ENCODE peak calls at places on chromosome 15, in eight cellular contexts. One of them, this sample, is unnamed.
A peak's percentile ranks its signal among the peaks of the same experiment; 100 is the strongest.

GRCh38 chr15:31214864-31215489 is 111.7 kb upstream of the KLF13 start:
- DNase-seq in Calu3: no peak
- DNase-seq in left lung: peak; percentile 86
- DNase-seq in nephron progenitor cell: no peak
- DNase-seq in fibroblast of the aortic adventitia: peak; percentile 64
- DNase-seq in GM13976: no peak
- DNase-seq in upper lobe of right lung: peak; percentile 92
- DNase-seq in endothelial cell: no peak
- DNase-seq in this sample: no peak

GRCh38 chr15:70083423-70083822 is 14.3 kb downstream of the TLE3 start:
- DNase-seq in fibroblast of the aortic adventitia: no peak
- DNase-seq in left lung: no peak
- DNase-seq in Calu3: no peak
- DNase-seq in nephron progenitor cell: peak; percentile 44
- DNase-seq in endothelial cell: no peak
- DNase-seq in GM13976: no peak
- DNase-seq in upper lobe of right lung: no peak
- DNase-seq in this sample: no peak

GRCh38 chr15:57504599-57504940 is 87.1 kb upstream of the MYZAP start:
- DNase-seq in endothelial cell: no peak
- DNase-seq in upper lobe of right lung: no peak
- DNase-seq in GM13976: no peak
- DNase-seq in left lung: no peak
- DNase-seq in fibroblast of the aortic adventitia: no peak
- DNase-seq in Calu3: peak; percentile 4
- DNase-seq in nephron progenitor cell: no peak
- DNase-seq in this sample: no peak

GRCh38 chr15:40469776-40470390 is 901 bp upstream of the CHST14 start:
- DNase-seq in Calu3: no peak
- DNase-seq in upper lobe of right lung: peak; percentile 51
- DNase-seq in GM13976: no peak
- DNase-seq in fibroblast of the aortic adventitia: peak; percentile 58
- DNase-seq in left lung: peak; percentile 8
- DNase-seq in endothelial cell: no peak
- DNase-seq in nephron progenitor cell: no peak
- DNase-seq in this sample: no peak

GRCh38 chr15:40060241-40060961 is 21.4 kb upstream of the SRP14 start:
- DNase-seq in GM13976: no peak
- DNase-seq in endothelial cell: no peak
- DNase-seq in Calu3: no peak
- DNase-seq in nephron progenitor cell: no peak
- DNase-seq in upper lobe of right lung: no peak
- DNase-seq in left lung: no peak
- DNase-seq in fibroblast of the aortic adventitia: no peak
- DNase-seq in this sample: no peak

GRCh38 chr15:101652098-101652782 is at the start of gene TM2D3:
- DNase-seq in Calu3: peak; percentile 98
- DNase-seq in nephron progenitor cell: peak; percentile 97
- DNase-seq in fibroblast of the aortic adventitia: peak; percentile 87
- DNase-seq in endothelial cell: peak; percentile 98
- DNase-seq in GM13976: peak; percentile 97
- DNase-seq in upper lobe of right lung: peak; percentile 98
- DNase-seq in left lung: peak; percentile 94
- DNase-seq in this sample: peak; percentile 89

GRCh38 chr15:26844901-26845300 is 22.0 kb upstream of the GABRA5 start:
- DNase-seq in endothelial cell: no peak
- DNase-seq in Calu3: no peak
- DNase-seq in GM13976: no peak
- DNase-seq in left lung: no peak
- DNase-seq in nephron progenitor cell: no peak
- DNase-seq in upper lobe of right lung: no peak
- DNase-seq in fibroblast of the aortic adventitia: no peak
- DNase-seq in this sample: no peak

GRCh38 chr15:98789020-98789419 is 140.7 kb downstream of the IGF1R start:
- DNase-seq in fibroblast of the aortic adventitia: no peak
- DNase-seq in upper lobe of right lung: no peak
- DNase-seq in left lung: no peak
- DNase-seq in endothelial cell: no peak
- DNase-seq in Calu3: no peak
- DNase-seq in nephron progenitor cell: no peak
- DNase-seq in GM13976: no peak
- DNase-seq in this sample: no peak

GRCh38 chr15:83973816-83974215 is 261.8 kb upstream of the GOLGA6L4 start:
- DNase-seq in fibroblast of the aortic adventitia: peak; percentile 11
- DNase-seq in endothelial cell: no peak
- DNase-seq in GM13976: no peak
- DNase-seq in nephron progenitor cell: no peak
- DNase-seq in left lung: no peak
- DNase-seq in upper lobe of right lung: no peak
- DNase-seq in Calu3: peak; percentile 22
- DNase-seq in this sample: no peak

GRCh38 chr15:64749999-64750657 is 25.3 kb downstream of the RBPMS2 start:
- DNase-seq in endothelial cell: peak; percentile 22
- DNase-seq in Calu3: no peak
- DNase-seq in upper lobe of right lung: no peak
- DNase-seq in fibroblast of the aortic adventitia: no peak
- DNase-seq in left lung: no peak
- DNase-seq in nephron progenitor cell: peak; percentile 41
- DNase-seq in GM13976: no peak
- DNase-seq in this sample: no peak

GRCh38 chr15:40990789-40991188 is 37.5 kb downstream of the CHAC1 start:
- DNase-seq in nephron progenitor cell: no peak
- DNase-seq in Calu3: no peak
- DNase-seq in left lung: no peak
- DNase-seq in fibroblast of the aortic adventitia: no peak
- DNase-seq in GM13976: no peak
- DNase-seq in upper lobe of right lung: no peak
- DNase-seq in endothelial cell: no peak
- DNase-seq in this sample: no peak

GRCh38 chr15:64004582-64004981 is 41.7 kb downstream of the DAPK2 start:
- DNase-seq in upper lobe of right lung: no peak
- DNase-seq in GM13976: no peak
- DNase-seq in endothelial cell: no peak
- DNase-seq in left lung: no peak
- DNase-seq in nephron progenitor cell: no peak
- DNase-seq in Calu3: peak; percentile 75
- DNase-seq in fibroblast of the aortic adventitia: peak; percentile 10
- DNase-seq in this sample: no peak

GRCh38 chr15:82108489-82109078 is 62.8 kb upstream of the MEX3B start:
- DNase-seq in left lung: peak; percentile 35
- DNase-seq in GM13976: peak; percentile 87
- DNase-seq in Calu3: peak; percentile 94
- DNase-seq in fibroblast of the aortic adventitia: peak; percentile 60
- DNase-seq in endothelial cell: peak; percentile 89
- DNase-seq in upper lobe of right lung: peak; percentile 82
- DNase-seq in nephron progenitor cell: peak; percentile 66
- DNase-seq in this sample: peak; percentile 40

GRCh38 chr15:45795487-45796069 is 160.7 kb downstream of the SQOR start:
- DNase-seq in left lung: no peak
- DNase-seq in GM13976: peak; percentile 18
- DNase-seq in Calu3: peak; percentile 59
- DNase-seq in fibroblast of the aortic adventitia: peak; percentile 11
- DNase-seq in upper lobe of right lung: no peak
- DNase-seq in nephron progenitor cell: peak; percentile 35
- DNase-seq in endothelial cell: peak; percentile 30
- DNase-seq in this sample: peak; percentile 29

GRCh38 chr15:75328493-75329314 is 7.2 kb upstream of the COMMD4 start:
- DNase-seq in GM13976: no peak
- DNase-seq in left lung: no peak
- DNase-seq in Calu3: no peak
- DNase-seq in upper lobe of right lung: no peak
- DNase-seq in nephron progenitor cell: no peak
- DNase-seq in fibroblast of the aortic adventitia: no peak
- DNase-seq in endothelial cell: no peak
- DNase-seq in this sample: no peak
- TF ChIP-seq CTCF in GM13976: no peak
- TF ChIP-seq CTCF in left lung: no peak
- TF ChIP-seq CTCF in Calu3: no peak
- TF ChIP-seq CTCF in upper lobe of right lung: no peak
- TF ChIP-seq CTCF in nephron progenitor cell: no peak
- TF ChIP-seq CTCF in fibroblast of the aortic adventitia: no peak
- TF ChIP-seq CTCF in endothelial cell: no peak
- TF ChIP-seq CTCF in this sample: no peak

GRCh38 chr15:56017920-56018319 is 24.5 kb upstream of the NEDD4 start:
- DNase-seq in fibroblast of the aortic adventitia: no peak
- DNase-seq in left lung: no peak
- DNase-seq in endothelial cell: no peak
- DNase-seq in nephron progenitor cell: no peak
- DNase-seq in upper lobe of right lung: no peak
- DNase-seq in GM13976: no peak
- DNase-seq in Calu3: no peak
- DNase-seq in this sample: no peak
- TF ChIP-seq CTCF in fibroblast of the aortic adventitia: no peak
- TF ChIP-seq CTCF in left lung: no peak
- TF ChIP-seq CTCF in endothelial cell: no peak
- TF ChIP-seq CTCF in nephron progenitor cell: no peak
- TF ChIP-seq CTCF in upper lobe of right lung: no peak
- TF ChIP-seq CTCF in GM13976: no peak
- TF ChIP-seq CTCF in Calu3: peak; percentile 13
- TF ChIP-seq CTCF in this sample: no peak

GRCh38 chr15:90086868-90087268 is 15.4 kb downstream of the IDH2 start:
- DNase-seq in nephron progenitor cell: peak; percentile 53
- DNase-seq in left lung: no peak
- DNase-seq in fibroblast of the aortic adventitia: peak; percentile 44
- DNase-seq in endothelial cell: peak; percentile 66
- DNase-seq in GM13976: peak; percentile 78
- DNase-seq in Calu3: peak; percentile 72
- DNase-seq in upper lobe of right lung: peak; percentile 74
- DNase-seq in this sample: no peak

GRCh38 chr15:90085565-90085964 is 16.7 kb downstream of the IDH2 start:
- DNase-seq in GM13976: no peak
- DNase-seq in endothelial cell: no peak
- DNase-seq in left lung: no peak
- DNase-seq in fibroblast of the aortic adventitia: no peak
- DNase-seq in nephron progenitor cell: no peak
- DNase-seq in Calu3: no peak
- DNase-seq in upper lobe of right lung: no peak
- DNase-seq in this sample: no peak

GRCh38 chr15:90084876-90085423 is 17.3 kb downstream of the IDH2 start:
- DNase-seq in left lung: no peak
- DNase-seq in endothelial cell: no peak
- DNase-seq in fibroblast of the aortic adventitia: no peak
- DNase-seq in nephron progenitor cell: no peak
- DNase-seq in GM13976: no peak
- DNase-seq in upper lobe of right lung: no peak
- DNase-seq in Calu3: no peak
- DNase-seq in this sample: no peak

GRCh38 chr15:90090226-90090848 is 11.9 kb downstream of the IDH2 start:
- DNase-seq in upper lobe of right lung: no peak
- DNase-seq in Calu3: no peak
- DNase-seq in GM13976: no peak
- DNase-seq in nephron progenitor cell: no peak
- DNase-seq in endothelial cell: no peak
- DNase-seq in fibroblast of the aortic adventitia: no peak
- DNase-seq in left lung: no peak
- DNase-seq in this sample: no peak

GRCh38 chr15:90087454-90088154 is 14.7 kb downstream of the IDH2 start:
- DNase-seq in endothelial cell: peak; percentile 56
- DNase-seq in GM13976: no peak
- DNase-seq in fibroblast of the aortic adventitia: peak; percentile 16
- DNase-seq in upper lobe of right lung: no peak
- DNase-seq in Calu3: peak; percentile 51
- DNase-seq in nephron progenitor cell: no peak
- DNase-seq in left lung: no peak
- DNase-seq in this sample: no peak
- TF ChIP-seq CTCF in endothelial cell: no peak
- TF ChIP-seq CTCF in GM13976: no peak
- TF ChIP-seq CTCF in fibroblast of the aortic adventitia: peak; percentile 33
- TF ChIP-seq CTCF in upper lobe of right lung: no peak
- TF ChIP-seq CTCF in Calu3: no peak
- TF ChIP-seq CTCF in nephron progenitor cell: no peak
- TF ChIP-seq CTCF in left lung: no peak
- TF ChIP-seq CTCF in this sample: no peak

GRCh38 chr15:88467935-88468528 is 524 bp downstream of the MRPS11 start:
- DNase-seq in nephron progenitor cell: peak; percentile 18
- DNase-seq in GM13976: no peak
- DNase-seq in upper lobe of right lung: no peak
- DNase-seq in Calu3: no peak
- DNase-seq in endothelial cell: peak; percentile 31
- DNase-seq in left lung: no peak
- DNase-seq in fibroblast of the aortic adventitia: peak; percentile 18
- DNase-seq in this sample: no peak
- TF ChIP-seq CTCF in nephron progenitor cell: no peak
- TF ChIP-seq CTCF in GM13976: peak; percentile 41
- TF ChIP-seq CTCF in upper lobe of right lung: no peak
- TF ChIP-seq CTCF in Calu3: no peak
- TF ChIP-seq CTCF in endothelial cell: no peak
- TF ChIP-seq CTCF in left lung: no peak
- TF ChIP-seq CTCF in fibroblast of the aortic adventitia: peak; percentile 52
- TF ChIP-seq CTCF in this sample: no peak

GRCh38 chr15:36361351-36361870 is 218.0 kb upstream of the CDIN1 start:
- DNase-seq in Calu3: no peak
- DNase-seq in fibroblast of the aortic adventitia: peak; percentile 23
- DNase-seq in GM13976: no peak
- DNase-seq in nephron progenitor cell: no peak
- DNase-seq in upper lobe of right lung: no peak
- DNase-seq in endothelial cell: no peak
- DNase-seq in left lung: no peak
- DNase-seq in this sample: no peak

GRCh38 chr15:36363335-36363734 is 216.1 kb upstream of the CDIN1 start:
- DNase-seq in upper lobe of right lung: no peak
- DNase-seq in left lung: no peak
- DNase-seq in endothelial cell: no peak
- DNase-seq in GM13976: no peak
- DNase-seq in Calu3: no peak
- DNase-seq in fibroblast of the aortic adventitia: peak; percentile 30
- DNase-seq in nephron progenitor cell: no peak
- DNase-seq in this sample: no peak

GRCh38 chr15:36359286-36359685 is 220.1 kb upstream of the CDIN1 start:
- DNase-seq in left lung: no peak
- DNase-seq in endothelial cell: no peak
- DNase-seq in fibroblast of the aortic adventitia: no peak
- DNase-seq in nephron progenitor cell: no peak
- DNase-seq in upper lobe of right lung: no peak
- DNase-seq in Calu3: no peak
- DNase-seq in GM13976: no peak
- DNase-seq in this sample: no peak

GRCh38 chr15:36364377-36364776 is 215.0 kb upstream of the CDIN1 start:
- DNase-seq in endothelial cell: no peak
- DNase-seq in GM13976: no peak
- DNase-seq in fibroblast of the aortic adventitia: no peak
- DNase-seq in nephron progenitor cell: no peak
- DNase-seq in left lung: no peak
- DNase-seq in Calu3: no peak
- DNase-seq in upper lobe of right lung: no peak
- DNase-seq in this sample: no peak

GRCh38 chr15:36362508-36362907 is 216.9 kb upstream of the CDIN1 start:
- DNase-seq in fibroblast of the aortic adventitia: peak; percentile 39
- DNase-seq in endothelial cell: no peak
- DNase-seq in Calu3: no peak
- DNase-seq in left lung: no peak
- DNase-seq in GM13976: no peak
- DNase-seq in upper lobe of right lung: no peak
- DNase-seq in nephron progenitor cell: no peak
- DNase-seq in this sample: no peak
- TF ChIP-seq CTCF in fibroblast of the aortic adventitia: no peak
- TF ChIP-seq CTCF in endothelial cell: no peak
- TF ChIP-seq CTCF in Calu3: no peak
- TF ChIP-seq CTCF in left lung: no peak
- TF ChIP-seq CTCF in GM13976: no peak
- TF ChIP-seq CTCF in upper lobe of right lung: no peak
- TF ChIP-seq CTCF in nephron progenitor cell: no peak
- TF ChIP-seq CTCF in this sample: no peak

GRCh38 chr15:72231066-72231846 is at the start of gene PKM:
- DNase-seq in GM13976: peak; percentile 93
- DNase-seq in fibroblast of the aortic adventitia: peak; percentile 97
- DNase-seq in nephron progenitor cell: peak; percentile 99
- DNase-seq in upper lobe of right lung: peak; percentile 99
- DNase-seq in Calu3: peak; percentile 100
- DNase-seq in endothelial cell: peak; percentile 97
- DNase-seq in left lung: peak; percentile 96
- DNase-seq in this sample: peak; percentile 98
- TF ChIP-seq CTCF in GM13976: no peak
- TF ChIP-seq CTCF in fibroblast of the aortic adventitia: no peak
- TF ChIP-seq CTCF in nephron progenitor cell: no peak
- TF ChIP-seq CTCF in upper lobe of right lung: no peak
- TF ChIP-seq CTCF in Calu3: no peak
- TF ChIP-seq CTCF in endothelial cell: no peak
- TF ChIP-seq CTCF in left lung: no peak
- TF ChIP-seq CTCF in this sample: no peak